ENCODE peak calls at places on chromosomes 12 and 14, in eight cellular contexts. F is GM23338, B is OCI-LY7, O is GM23248, K is neural progenitor cell, I is hepatocyte, R is MM.1S, M is PC-3. P is an unnamed sample.

GRCh38 chr14:97458302-97459137 is 661.3 kb downstream of the VRK1 start:
- DNase-seq in B (no peak), M (no peak), R (no peak), K (peak), I (peak), F (peak), O (no peak), P (no peak)

GRCh38 chr12:51023625-51024395 is 2.4 kb downstream of the SLC11A2 start:
- DNase-seq in I (no peak), O (peak), M (peak), K (no peak), F (no peak), R (no peak), B (no peak), P (no peak)

GRCh38 chr12:15856097-15856982 is 25.8 kb upstream of the STRAP start:
- DNase-seq in M (peak), O (peak), K (peak), I (peak), F (peak), R (peak), B (peak), P (peak)

GRCh38 chr12:51970904-51971646 is 19.6 kb downstream of the ACVR1B start:
- DNase-seq in M (peak), O (peak), R (peak), B (peak), I (peak), F (peak), K (peak), P (no peak)

GRCh38 chr14:93104961-93105360 is 10.8 kb downstream of the ITPK1 start:
- DNase-seq in I (no peak), O (no peak), R (no peak), M (no peak), B (no peak), F (peak), K (no peak), P (no peak)

GRCh38 chr12:66679441-66680069 is 679 bp upstream of the GRIP1 start:
- DNase-seq in B (no peak), I (no peak), F (no peak), O (no peak), M (no peak), R (no peak), K (no peak), P (no peak)

GRCh38 chr12:111063296-111064026 is 143.1 kb upstream of the MYL2 start:
- DNase-seq in K (no peak), M (peak), O (peak), R (no peak), F (no peak), B (no peak), I (no peak), P (no peak)

GRCh38 chr14:82999802-83000201 is 1466.1 kb upstream of the SEL1L start:
- DNase-seq in O (peak), R (no peak), B (no peak), M (no peak), K (peak), I (no peak), F (peak), P (no peak)

GRCh38 chr12:104165801-104166200 is 27.8 kb upstream of the NFYB start:
- DNase-seq in B (no peak), O (no peak), M (no peak), F (no peak), I (no peak), R (no peak), K (no peak), P (no peak)

GRCh38 chr14:43898709-43899108 is 608.4 kb downstream of the FSCB start:
- DNase-seq in O (no peak), B (no peak), M (peak), F (peak), K (no peak), I (peak), R (no peak), P (no peak)

GRCh38 chr12:58105225-58106119 is 164.1 kb downstream of the ATP23 start:
- DNase-seq in F (peak), K (no peak), R (no peak), O (peak), M (peak), I (no peak), B (no peak), P (no peak)

GRCh38 chr14:54348923-54349615 is 47.7 kb upstream of the CDKN3 start:
- DNase-seq in I (no peak), F (no peak), B (no peak), R (no peak), K (no peak), O (peak), M (no peak), P (no peak)

GRCh38 chr14:105173145-105173544 is 4.6 kb upstream of the JAG2 start:
- DNase-seq in I (no peak), F (no peak), O (no peak), B (no peak), K (no peak), M (no peak), R (no peak), P (no peak)

GRCh38 chr12:55728932-55729591 is at the start of gene CD63:
- DNase-seq in F (peak), M (peak), K (peak), O (peak), I (peak), B (peak), R (peak), P (no peak)

GRCh38 chr12:3366451-3367155 is 124.4 kb upstream of the PRMT8 start:
- DNase-seq in K (no peak), R (no peak), M (no peak), F (peak), O (no peak), B (no peak), I (no peak), P (no peak)

GRCh38 chr14:64671591-64671990 is 32.6 kb upstream of the PLEKHG3 start:
- DNase-seq in I (peak), F (peak), B (peak), K (peak), R (peak), O (peak), M (peak), P (peak)

GRCh38 chr14:77607741-77608302 is 8.6 kb downstream of the SPTLC2 start:
- DNase-seq in O (no peak), F (peak), B (no peak), R (no peak), K (peak), I (no peak), M (no peak), P (no peak)

GRCh38 chr12:78156751-78157150 is 326.1 kb downstream of the NAV3 start:
- DNase-seq in O (no peak), I (no peak), R (no peak), K (no peak), M (peak), B (no peak), F (no peak), P (no peak)

GRCh38 chr12:67426067-67426466 is 156.9 kb downstream of the CAND1 start:
- DNase-seq in M (no peak), F (no peak), K (no peak), R (no peak), O (peak), B (no peak), I (peak), P (no peak)

GRCh38 chr12:70748809-70749208 is 111.6 kb upstream of the PTPRB start:
- DNase-seq in R (no peak), I (no peak), M (no peak), O (no peak), K (no peak), B (no peak), F (no peak), P (no peak)

GRCh38 chr14:100592461-100592871 is 5.2 kb upstream of the BEGAIN start:
- DNase-seq in M (no peak), F (no peak), O (no peak), R (no peak), I (no peak), K (no peak), B (no peak), P (no peak)

GRCh38 chr14:100591453-100592371 is 4.5 kb upstream of the BEGAIN start:
- DNase-seq in B (no peak), I (no peak), K (no peak), F (no peak), R (no peak), M (no peak), O (no peak), P (no peak)

GRCh38 chr14:100589071-100589759 is 2.0 kb upstream of the BEGAIN start:
- DNase-seq in K (peak), F (peak), B (no peak), O (no peak), R (no peak), M (no peak), I (no peak), P (no peak)

GRCh38 chr14:100589760-100590469 is 2.7 kb upstream of the BEGAIN start:
- DNase-seq in F (no peak), B (no peak), I (no peak), M (no peak), K (no peak), O (no peak), R (no peak), P (no peak)

DNA sequence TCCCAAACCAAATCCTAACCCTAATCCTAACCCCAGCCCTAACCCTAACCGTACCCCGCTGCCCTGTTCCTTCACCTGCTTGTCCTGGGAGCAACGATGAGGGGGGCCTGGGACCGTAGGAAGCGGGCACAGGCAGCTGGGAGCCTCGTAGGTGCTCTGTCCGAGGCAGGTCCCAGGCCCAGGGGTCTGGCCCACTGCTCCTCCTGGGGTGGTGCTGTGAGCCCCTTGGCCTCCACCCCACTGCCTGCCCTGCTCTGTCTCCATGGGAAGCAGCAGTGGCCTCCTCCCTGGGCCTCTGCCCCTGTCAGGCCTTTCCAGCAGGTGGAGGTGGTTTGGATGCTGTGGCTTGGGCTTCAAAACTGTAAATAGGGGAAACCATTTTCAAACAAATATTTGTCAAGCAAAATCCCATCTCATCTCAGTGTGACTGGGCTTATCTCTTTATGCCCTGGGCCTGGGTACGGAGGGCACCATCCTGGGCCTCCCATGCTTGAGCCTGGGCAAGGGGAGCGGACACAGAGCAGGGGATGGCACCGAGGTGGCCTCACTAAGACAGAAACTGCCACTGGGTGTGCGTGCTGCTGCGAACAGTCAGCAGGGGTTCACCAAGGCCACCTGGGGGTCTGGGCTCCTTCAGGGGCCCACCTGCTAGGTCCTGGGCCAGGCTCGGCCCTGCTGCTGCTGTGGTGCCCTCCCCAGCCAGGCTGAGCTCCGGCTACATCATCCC is 3.7 kb upstream of the BEGAIN start:
- DNase-seq in F (no peak), K (no peak), R (no peak), O (no peak), M (no peak), I (no peak), B (no peak), P (no peak)
- TF ChIP-seq EZH2phosphoT487 in F (no peak), K (no peak), R (no peak), O (no peak), M (no peak), I (no peak), B (no peak), P (no peak)

GRCh38 chr12:18634382-18634781 is 103.4 kb downstream of the PLCZ1 start:
- DNase-seq in M (no peak), O (no peak), K (no peak), R (no peak), I (no peak), B (no peak), F (no peak), P (no peak)

GRCh38 chr12:18629916-18630315 is 107.9 kb downstream of the PLCZ1 start:
- DNase-seq in I (no peak), K (no peak), O (no peak), B (no peak), R (no peak), F (no peak), M (peak), P (no peak)

GRCh38 chr12:18631339-18631738 is 106.5 kb downstream of the PLCZ1 start:
- DNase-seq in R (no peak), F (no peak), I (no peak), B (no peak), M (no peak), K (no peak), O (no peak), P (no peak)

GRCh38 chr12:18629445-18629844 is 108.4 kb downstream of the PLCZ1 start:
- DNase-seq in M (peak), O (no peak), F (no peak), K (no peak), R (no peak), B (no peak), I (no peak), P (no peak)

GRCh38 chr12:18632848-18633247 is 105.0 kb downstream of the PLCZ1 start:
- DNase-seq in F (no peak), O (no peak), B (no peak), R (no peak), M (no peak), K (no peak), I (no peak), P (no peak)
- TF ChIP-seq EZH2phosphoT487 in F (no peak), O (no peak), B (no peak), R (no peak), M (no peak), K (no peak), I (no peak), P (no peak)

GRCh38 chr14:61539631-61540030 is 155.7 kb upstream of the HIF1A start:
- DNase-seq in R (no peak), F (no peak), B (no peak), I (no peak), O (no peak), K (no peak), M (no peak), P (no peak)

GRCh38 chr14:61538464-61539022 is 156.8 kb upstream of the HIF1A start:
- DNase-seq in R (no peak), M (no peak), K (no peak), I (no peak), B (no peak), F (no peak), O (no peak), P (no peak)

GRCh38 chr14:61536661-61537566 is 158.4 kb upstream of the HIF1A start:
- DNase-seq in O (peak), F (no peak), K (no peak), R (no peak), M (no peak), B (no peak), I (no peak), P (no peak)

GRCh38 chr14:61535470-61535869 is 159.8 kb upstream of the HIF1A start:
- DNase-seq in F (no peak), B (no peak), M (no peak), K (no peak), R (no peak), I (no peak), O (no peak), P (no peak)

GRCh38 chr14:61537567-61538463 is 157.5 kb upstream of the HIF1A start:
- DNase-seq in K (peak), R (peak), I (peak), O (peak), M (peak), F (peak), B (peak), P (peak)
- TF ChIP-seq EZH2phosphoT487 in K (no peak), R (no peak), I (no peak), O (no peak), M (no peak), F (no peak), B (no peak), P (no peak)

DNA sequence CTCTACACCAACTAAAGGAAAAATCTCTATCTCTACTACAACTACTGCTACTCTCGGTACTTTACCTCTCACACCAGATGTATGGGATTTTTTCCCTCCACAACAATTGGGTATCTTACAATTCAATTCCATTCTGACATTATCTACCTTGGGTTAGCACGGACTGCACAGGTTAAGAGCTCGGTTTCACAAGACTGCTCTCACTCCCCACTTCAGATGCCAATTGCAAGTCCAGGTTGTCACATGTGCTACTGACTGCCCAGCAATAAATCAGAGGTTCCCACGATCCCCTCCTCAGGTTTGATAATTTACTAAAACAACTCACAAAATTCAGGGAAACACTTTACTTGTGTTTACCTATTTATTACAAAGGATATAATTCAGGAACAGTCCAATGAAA is 58.0 kb downstream of the OVCH1 start:
- DNase-seq in K (no peak), I (no peak), O (no peak), B (no peak), R (no peak), F (no peak), M (no peak), P (no peak)
- TF ChIP-seq EZH2phosphoT487 in K (no peak), I (no peak), O (no peak), B (no peak), R (no peak), F (no peak), M (no peak), P (no peak)

GRCh38 chr14:25396128-25396527 is 346.2 kb upstream of the STXBP6 start:
- DNase-seq in B (no peak), F (no peak), O (peak), K (no peak), M (no peak), I (peak), R (peak), P (no peak)

GRCh38 chr14:25394791-25395391 is 344.9 kb upstream of the STXBP6 start:
- DNase-seq in B (no peak), I (no peak), O (no peak), M (no peak), R (no peak), F (no peak), K (peak), P (no peak)

GRCh38 chr14:25400607-25401206 is 350.8 kb upstream of the STXBP6 start:
- DNase-seq in F (peak), M (peak), O (peak), R (peak), K (peak), I (peak), B (peak), P (no peak)
- TF ChIP-seq EZH2phosphoT487 in F (no peak), M (no peak), O (no peak), R (no peak), K (no peak), I (no peak), B (no peak), P (no peak)

GRCh38 chr12:132576701-132577100 is 33.7 kb downstream of the LRCOL1 start:
- DNase-seq in I (no peak), R (no peak), M (no peak), F (no peak), B (no peak), O (no peak), K (no peak), P (no peak)
- TF ChIP-seq EZH2phosphoT487 in I (no peak), R (no peak), M (no peak), F (no peak), B (no peak), O (no peak), K (no peak), P (no peak)

DNA sequence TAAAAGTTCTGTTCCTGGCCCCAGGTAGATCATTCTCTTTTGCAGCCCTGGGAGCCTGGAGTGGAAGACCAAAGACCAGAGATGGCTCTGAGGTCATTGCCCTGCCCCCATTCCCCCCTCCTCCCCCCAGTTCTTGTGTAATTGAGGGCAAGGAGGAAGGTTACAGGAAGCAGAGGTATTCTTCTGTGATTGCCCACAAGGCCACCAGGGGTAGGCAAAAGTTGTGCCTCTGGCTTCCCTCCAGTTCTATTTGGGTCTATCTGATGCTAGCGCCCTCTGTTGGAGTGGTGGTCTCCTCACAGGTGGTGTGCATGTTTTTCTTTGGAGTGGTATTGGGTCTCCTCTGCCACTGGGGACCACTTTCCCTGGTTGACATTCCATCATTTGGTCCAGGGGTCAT is 41.2 kb upstream of the CRY1 start:
- DNase-seq in O (peak), B (peak), F (peak), M (peak), K (peak), I (peak), R (peak), P (peak)
- TF ChIP-seq EZH2phosphoT487 in O (no peak), B (no peak), F (no peak), M (no peak), K (no peak), I (no peak), R (no peak), P (no peak)

GRCh38 chr14:50785506-50786063 is 45.4 kb downstream of the NIN start:
- DNase-seq in O (no peak), F (peak), I (no peak), K (peak), M (no peak), B (peak), R (no peak), P (no peak)
- TF ChIP-seq EZH2phosphoT487 in O (no peak), F (no peak), I (no peak), K (no peak), M (no peak), B (no peak), R (no peak), P (no peak)

GRCh38 chr12:54033980-54034783 is 1.3 kb downstream of the HOXC5 start:
- DNase-seq in R (no peak), M (no peak), O (peak), K (no peak), F (peak), B (no peak), I (no peak), P (no peak)
- TF ChIP-seq EZH2phosphoT487 in R (no peak), M (no peak), O (no peak), K (peak), F (peak), B (no peak), I (no peak), P (no peak)